ENCODE peak calls at places on chromosomes 12 and 14, in six cellular contexts. V, O, X, Z, C and B are unnamed samples. For H3K9me3, the result is how much of the 10 kb centered on the place peaks cover.

GRCh38 chr12:106445981-106446380 is 88.4 kb downstream of the POLR3B start:
- DNase-seq in V (peak), O (no peak), X (no peak), Z (no peak), C (no peak), B (no peak)

GRCh38 chr12:47133981-47134380 is 54.2 kb upstream of the AMIGO2 start:
- DNase-seq in V (no peak), O (no peak), X (no peak), Z (no peak), C (no peak), B (no peak)

GRCh38 chr14:55125403-55125802 is 3.6 kb upstream of the LGALS3 start:
- DNase-seq in V (no peak), O (no peak), X (no peak), Z (no peak), C (no peak), B (no peak)

GRCh38 chr12:125890983-125891382 is 825.7 kb downstream of the AACS start:
- DNase-seq in V (no peak), O (peak), X (no peak), Z (no peak), C (no peak), B (no peak)

GRCh38 chr12:12349711-12350665 is at the start of gene MANSC1:
- DNase-seq in V (peak), O (no peak), X (peak), Z (peak), C (no peak), B (peak)

GRCh38 chr12:49357099-49357678 is 10.1 kb upstream of the SPATS2 start:
- DNase-seq in V (no peak), O (no peak), X (no peak), Z (no peak), C (peak), B (no peak)

GRCh38 chr14:91350813-91351507 is 66.7 kb downstream of the CCDC88C start:
- DNase-seq in V (no peak), O (no peak), X (no peak), Z (no peak), C (peak), B (no peak)

GRCh38 chr12:87930033-87930432 is 99.2 kb downstream of the C12orf50 start:
- DNase-seq in V (no peak), O (peak), X (no peak), Z (no peak), C (no peak), B (no peak)

GRCh38 chr12:65590318-65590717 is 234.0 kb upstream of the HMGA2 start:
- DNase-seq in V (no peak), O (no peak), X (no peak), Z (no peak), C (no peak), B (no peak)

GRCh38 chr12:46904406-46905240 is 78.8 kb upstream of the SLC38A4 start:
- DNase-seq in V (no peak), O (no peak), X (no peak), Z (no peak), C (no peak), B (no peak)

GRCh38 chr12:114982760-114983159 is 298.8 kb upstream of the TBX3 start:
- DNase-seq in V (no peak), O (no peak), X (no peak), Z (no peak), C (no peak), B (no peak)

GRCh38 chr12:122527478-122527944 is 462 bp downstream of the KNTC1 start:
- DNase-seq in V (no peak), O (no peak), X (no peak), Z (no peak), C (peak), B (no peak)

GRCh38 chr14:61581955-61582615 is 113.2 kb upstream of the HIF1A start:
- DNase-seq in V (no peak), O (peak), X (no peak), Z (no peak), C (no peak), B (no peak)

GRCh38 chr12:52139579-52140062 is 52.2 kb downstream of the KRT80 start:
- DNase-seq in V (no peak), O (no peak), X (no peak), Z (no peak), C (peak), B (no peak)

GRCh38 chr12:4037747-4038312 is 164.6 kb upstream of the PARP11 start:
- DNase-seq in V (no peak), O (no peak), X (no peak), Z (peak), C (no peak), B (no peak)

GRCh38 chr14:100612879-100613455 is 25.8 kb upstream of the BEGAIN start:
- DNase-seq in V (no peak), O (no peak), X (peak), Z (no peak), C (no peak), B (no peak)

GRCh38 chr12:46224401-46224800 is 44.4 kb downstream of the SLC38A1 start:
- DNase-seq in V (no peak), O (peak), X (no peak), Z (peak), C (no peak), B (peak)

GRCh38 chr14:105889666-105890473 is 363.5 kb downstream of the TMEM121 start:
- DNase-seq in V (no peak), O (no peak), X (peak), Z (peak), C (no peak), B (peak)

GRCh38 chr14:105077649-105077995 is 12.4 kb upstream of the GPR132 start:
- DNase-seq in V (no peak), O (no peak), X (no peak), Z (no peak), C (no peak), B (no peak)

GRCh38 chr12:43038991-43039390 is 449.4 kb upstream of the PRICKLE1 start:
- DNase-seq in V (no peak), O (peak), X (no peak), Z (no peak), C (no peak), B (no peak)

GRCh38 chr12:65879878-65880277 is 55.6 kb downstream of the HMGA2 start:
- DNase-seq in V (no peak), O (peak), X (no peak), Z (no peak), C (no peak), B (no peak)

GRCh38 chr12:22624573-22624907 is 431 bp upstream of the ETNK1 start:
- DNase-seq in V (no peak), O (no peak), X (no peak), Z (no peak), C (no peak), B (no peak)

GRCh38 chr12:124767075-124767821 is 96.4 kb downstream of the SCARB1 start:
- DNase-seq in V (peak), O (no peak), X (peak), Z (peak), C (peak), B (peak)

GRCh38 chr14:25118671-25119070 is 68.7 kb upstream of the STXBP6 start:
- DNase-seq in V (no peak), O (no peak), X (no peak), Z (no peak), C (no peak), B (no peak)

GRCh38 chr12:52539821-52540173 is 13.1 kb downstream of the KRT71 start:
- DNase-seq in V (no peak), O (no peak), X (no peak), Z (no peak), C (no peak), B (no peak)

DNA sequence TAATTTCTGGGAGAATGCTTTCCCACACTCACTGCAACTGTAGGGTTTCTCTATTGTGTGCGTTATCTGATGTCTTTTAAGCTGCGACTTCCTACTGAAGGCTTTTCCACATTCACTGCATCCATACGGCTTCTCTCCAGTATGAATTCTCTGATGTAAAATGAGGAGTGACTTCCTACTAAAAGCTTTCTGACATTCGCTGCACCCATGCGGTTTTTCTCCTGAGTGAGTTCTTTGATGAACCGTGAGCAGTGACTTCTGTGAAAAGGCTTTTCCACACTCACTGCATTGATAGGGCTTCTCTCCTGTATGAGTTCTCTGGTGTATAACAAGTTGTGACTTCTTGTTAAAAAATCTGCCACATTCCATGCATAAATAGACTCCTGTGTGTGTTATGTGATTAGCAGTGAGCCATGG is 29.7 kb downstream of the ZNF605 start:
- DNase-seq in V (no peak), O (no peak), X (no peak), Z (no peak), C (no peak), B (no peak)
- H3K9me3 ChIP-seq in V (half or more), O (half or more), X (half or more), Z (under half), C (half or more), B (half or more)

GRCh38 chr14:33799705-33800269 is 151.1 kb downstream of the EGLN3 start:
- DNase-seq in V (no peak), O (no peak), X (no peak), Z (no peak), C (no peak), B (peak)
- H3K4me3 ChIP-seq in V (no peak), O (no peak), X (peak), Z (no peak), C (no peak), B (peak)

GRCh38 chr14:51442513-51443175 is 202.6 kb downstream of the TMX1 start:
- DNase-seq in V (no peak), O (peak), X (no peak), Z (peak), C (no peak), B (no peak)
- H3K9me3 ChIP-seq in V (under half), O (under half), X (under half), Z (under half), C (under half), B (under half)

GRCh38 chr12:94260717-94261116 is 112.3 kb downstream of the PLXNC1 start:
- DNase-seq in V (no peak), O (no peak), X (no peak), Z (no peak), C (no peak), B (no peak)

GRCh38 chr12:94262228-94263010 is 114.0 kb downstream of the PLXNC1 start:
- DNase-seq in V (no peak), O (peak), X (peak), Z (peak), C (peak), B (peak)

GRCh38 chr12:94263011-94263786 is 114.8 kb downstream of the PLXNC1 start:
- DNase-seq in V (no peak), O (no peak), X (peak), Z (peak), C (peak), B (no peak)

GRCh38 chr12:94261119-94261518 is 112.7 kb downstream of the PLXNC1 start:
- DNase-seq in V (peak), O (no peak), X (no peak), Z (no peak), C (no peak), B (no peak)

GRCh38 chr12:94261781-94262180 is 113.4 kb downstream of the PLXNC1 start:
- DNase-seq in V (no peak), O (no peak), X (no peak), Z (no peak), C (no peak), B (no peak)
- H3K4me3 ChIP-seq in V (no peak), O (peak), X (peak), Z (peak), C (peak), B (peak)

DNA sequence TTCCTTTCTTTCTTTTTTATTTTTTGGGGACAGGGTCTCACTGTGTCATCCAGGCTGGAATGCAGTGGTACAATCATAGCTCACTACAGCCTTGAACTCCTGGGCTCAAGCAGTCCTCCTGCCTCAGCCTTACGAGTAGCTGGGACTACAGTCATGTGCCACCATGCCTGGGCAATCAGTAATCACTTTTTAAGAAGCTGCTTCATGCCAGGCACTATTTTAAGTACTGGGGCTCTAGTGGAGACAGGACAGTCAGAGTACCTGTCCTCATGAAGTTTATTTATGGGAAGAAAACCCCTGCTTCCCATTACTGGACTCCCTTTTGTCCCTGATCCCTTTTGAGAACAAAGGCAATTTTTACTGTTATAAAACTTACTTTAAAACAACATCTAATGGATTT is 124.0 kb upstream of the NPAS3 start:
- DNase-seq in V (no peak), O (no peak), X (no peak), Z (no peak), C (no peak), B (no peak)
- H3K9me3 ChIP-seq in V (under half), O (under half), X (under half), Z (under half), C (under half), B (under half)

GRCh38 chr14:101705733-101706508 is 55.6 kb upstream of the PPP2R5C start:
- DNase-seq in V (peak), O (peak), X (no peak), Z (no peak), C (no peak), B (peak)
- H3K4me3 ChIP-seq in V (no peak), O (peak), X (peak), Z (no peak), C (no peak), B (peak)

GRCh38 chr14:42143114-42143513 is 536.4 kb downstream of the LRFN5 start:
- DNase-seq in V (no peak), O (no peak), X (no peak), Z (no peak), C (no peak), B (no peak)

GRCh38 chr14:42138406-42138805 is 531.7 kb downstream of the LRFN5 start:
- DNase-seq in V (no peak), O (no peak), X (no peak), Z (no peak), C (no peak), B (no peak)

GRCh38 chr14:42140001-42140400 is 533.3 kb downstream of the LRFN5 start:
- DNase-seq in V (no peak), O (peak), X (no peak), Z (no peak), C (no peak), B (no peak)

GRCh38 chr14:42140831-42141279 is 534.2 kb downstream of the LRFN5 start:
- DNase-seq in V (no peak), O (peak), X (no peak), Z (no peak), C (no peak), B (no peak)

GRCh38 chr14:42141328-42141727 is 534.7 kb downstream of the LRFN5 start:
- DNase-seq in V (no peak), O (peak), X (no peak), Z (no peak), C (no peak), B (no peak)
- H3K9me3 ChIP-seq in V (under half), O (under half), X (under half), Z (under half), C (under half), B (under half)

GRCh38 chr14:37585971-37586759 is 8.9 kb downstream of the FOXA1 start:
- DNase-seq in V (no peak), O (no peak), X (no peak), Z (no peak), C (no peak), B (no peak)

GRCh38 chr14:37586783-37587428 is 8.1 kb downstream of the FOXA1 start:
- DNase-seq in V (no peak), O (no peak), X (no peak), Z (no peak), C (no peak), B (no peak)

GRCh38 chr14:37585101-37585479 is 10.0 kb downstream of the FOXA1 start:
- DNase-seq in V (no peak), O (no peak), X (no peak), Z (no peak), C (no peak), B (no peak)

GRCh38 chr14:37583358-37584210 is 11.5 kb downstream of the FOXA1 start:
- DNase-seq in V (no peak), O (no peak), X (no peak), Z (no peak), C (no peak), B (no peak)

DNA sequence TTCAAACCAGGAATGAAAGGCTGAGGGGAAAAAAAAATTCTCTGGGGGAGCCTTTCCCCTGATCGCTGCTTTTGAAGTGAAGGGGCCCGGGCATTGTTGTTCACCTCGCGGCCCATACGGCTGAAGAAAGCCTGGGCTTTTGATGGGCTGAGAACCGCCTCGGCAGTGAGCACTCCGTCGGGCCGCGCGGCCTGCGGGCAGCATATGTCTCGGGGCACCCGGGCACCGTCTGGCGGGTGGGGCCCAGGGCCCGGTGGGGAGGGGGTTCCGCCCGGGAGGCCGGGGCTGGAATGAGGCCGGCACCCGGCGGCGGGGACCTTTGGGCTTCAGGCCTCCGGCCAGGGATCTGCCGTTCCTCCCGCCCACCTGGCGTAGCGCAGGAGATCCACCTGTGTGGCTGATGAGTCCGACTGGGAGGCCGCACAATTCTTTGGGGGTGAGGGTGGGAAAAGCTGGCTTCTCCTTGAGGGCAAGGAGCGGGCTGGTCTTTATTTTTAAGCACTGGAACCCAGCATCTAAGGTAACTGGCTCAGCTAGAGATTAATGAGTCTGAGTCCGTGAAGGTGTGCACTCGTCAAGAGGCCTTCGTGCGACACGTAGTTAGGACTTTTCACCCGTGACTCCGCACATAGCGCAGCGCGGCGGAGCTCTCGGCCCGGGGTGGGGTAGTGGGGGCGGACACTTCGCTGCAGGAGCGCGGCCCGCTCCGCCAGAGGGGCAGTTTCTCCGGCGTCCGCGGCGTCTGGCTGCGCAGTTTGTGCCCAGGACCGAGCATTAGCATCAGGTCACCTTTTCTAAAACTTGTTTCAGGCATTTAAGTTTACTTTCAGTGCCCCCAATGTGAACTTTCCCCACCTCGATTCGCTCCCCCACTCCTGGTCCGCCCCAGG is 10.6 kb downstream of the FOXA1 start:
- DNase-seq in V (no peak), O (no peak), X (no peak), Z (no peak), C (no peak), B (no peak)
- H3K4me3 ChIP-seq in V (peak), O (no peak), X (peak), Z (no peak), C (no peak), B (no peak)

GRCh38 chr12:50612882-50613281 is 108.1 kb downstream of the DIP2B start:
- DNase-seq in V (no peak), O (no peak), X (no peak), Z (no peak), C (no peak), B (no peak)

GRCh38 chr12:50613463-50613862 is 108.7 kb downstream of the DIP2B start:
- DNase-seq in V (no peak), O (no peak), X (no peak), Z (no peak), C (no peak), B (no peak)

GRCh38 chr12:50610171-50610570 is 105.4 kb downstream of the DIP2B start:
- DNase-seq in V (no peak), O (no peak), X (no peak), Z (no peak), C (no peak), B (no peak)

GRCh38 chr12:50609292-50609874 is 104.6 kb downstream of the DIP2B start:
- DNase-seq in V (no peak), O (no peak), X (no peak), Z (no peak), C (no peak), B (no peak)

DNA sequence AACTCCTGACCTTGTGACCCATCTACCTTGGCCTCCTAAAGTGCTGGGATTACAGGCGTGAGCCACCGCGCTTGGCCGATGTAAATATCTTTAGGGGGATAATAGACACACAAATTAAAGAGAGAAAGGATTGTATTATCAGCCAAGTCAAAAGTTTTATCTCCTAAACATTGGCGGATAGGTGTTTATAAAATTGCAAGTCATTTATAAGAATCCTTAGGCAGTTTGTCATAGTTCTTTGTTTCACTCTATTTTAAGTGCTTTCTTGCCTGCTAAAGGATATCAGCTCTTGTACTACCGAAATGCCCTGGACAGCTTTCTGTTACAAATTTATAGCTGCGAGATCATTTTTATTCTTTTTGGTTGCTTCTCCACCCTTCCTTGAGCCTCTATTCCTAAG is 106.2 kb downstream of the DIP2B start:
- DNase-seq in V (no peak), O (no peak), X (no peak), Z (no peak), C (no peak), B (no peak)
- H3K9me3 ChIP-seq in V (under half), O (under half), X (under half), Z (under half), C (under half), B (under half)